ENCODE peak calls at places on chromosomes 6 and 20, in four cellular contexts. One of them, this sample, is unnamed.

GRCh38 chr6:113578691-113579090 is 278.5 kb upstream of the MARCKS start:
- DNase-seq in AG09309: no peak
- DNase-seq in GM12865: no peak
- DNase-seq in activated CD8-positive, alpha-beta T cell treated with anti-CD3 and anti-CD28 coated beads for 36 hours: no peak
- DNase-seq in this sample: no peak

GRCh38 chr6:14316911-14317535 is 199.5 kb downstream of the CD83 start:
- DNase-seq in AG09309: no peak
- DNase-seq in GM12865: peak; percentile 9
- DNase-seq in activated CD8-positive, alpha-beta T cell treated with anti-CD3 and anti-CD28 coated beads for 36 hours: peak; percentile 30
- DNase-seq in this sample: peak; percentile 37

GRCh38 chr6:12311106-12311505 is 20.9 kb downstream of the EDN1 start:
- DNase-seq in AG09309: no peak
- DNase-seq in GM12865: no peak
- DNase-seq in activated CD8-positive, alpha-beta T cell treated with anti-CD3 and anti-CD28 coated beads for 36 hours: no peak
- DNase-seq in this sample: no peak

GRCh38 chr20:44633872-44634600 is 17.5 kb downstream of the ADA start:
- DNase-seq in AG09309: no peak
- DNase-seq in GM12865: no peak
- DNase-seq in activated CD8-positive, alpha-beta T cell treated with anti-CD3 and anti-CD28 coated beads for 36 hours: no peak
- DNase-seq in this sample: no peak

GRCh38 chr20:31675828-31676533 is 38.3 kb downstream of the COX4I2 start:
- DNase-seq in AG09309: no peak
- DNase-seq in GM12865: peak; percentile 75
- DNase-seq in activated CD8-positive, alpha-beta T cell treated with anti-CD3 and anti-CD28 coated beads for 36 hours: peak; percentile 87
- DNase-seq in this sample: no peak

GRCh38 chr6:52293067-52293466 is 8.5 kb upstream of the MCM3 start:
- DNase-seq in AG09309: no peak
- DNase-seq in GM12865: no peak
- DNase-seq in activated CD8-positive, alpha-beta T cell treated with anti-CD3 and anti-CD28 coated beads for 36 hours: no peak
- DNase-seq in this sample: no peak

GRCh38 chr6:20217900-20218299 is 5.6 kb upstream of the MBOAT1 start:
- DNase-seq in AG09309: no peak
- DNase-seq in GM12865: no peak
- DNase-seq in activated CD8-positive, alpha-beta T cell treated with anti-CD3 and anti-CD28 coated beads for 36 hours: no peak
- DNase-seq in this sample: no peak

GRCh38 chr20:1320016-1320415 is 8.9 kb downstream of the SDCBP2 start:
- DNase-seq in AG09309: no peak
- DNase-seq in GM12865: no peak
- DNase-seq in activated CD8-positive, alpha-beta T cell treated with anti-CD3 and anti-CD28 coated beads for 36 hours: no peak
- DNase-seq in this sample: no peak

GRCh38 chr6:71181565-71181964 is 107.0 kb upstream of the OGFRL1 start:
- DNase-seq in AG09309: peak; percentile 71
- DNase-seq in GM12865: no peak
- DNase-seq in activated CD8-positive, alpha-beta T cell treated with anti-CD3 and anti-CD28 coated beads for 36 hours: no peak
- DNase-seq in this sample: no peak

GRCh38 chr6:34587325-34587724 is 31.2 kb upstream of the SPDEF start:
- DNase-seq in AG09309: no peak
- DNase-seq in GM12865: no peak
- DNase-seq in activated CD8-positive, alpha-beta T cell treated with anti-CD3 and anti-CD28 coated beads for 36 hours: no peak
- DNase-seq in this sample: no peak

GRCh38 chr6:79671605-79672266 is 40.6 kb downstream of the SH3BGRL2 start:
- DNase-seq in AG09309: no peak
- DNase-seq in GM12865: peak; percentile 40
- DNase-seq in activated CD8-positive, alpha-beta T cell treated with anti-CD3 and anti-CD28 coated beads for 36 hours: peak; percentile 70
- DNase-seq in this sample: no peak

GRCh38 chr20:6184086-6184485 is 61.3 kb upstream of the FERMT1 start:
- DNase-seq in AG09309: no peak
- DNase-seq in GM12865: no peak
- DNase-seq in activated CD8-positive, alpha-beta T cell treated with anti-CD3 and anti-CD28 coated beads for 36 hours: no peak
- DNase-seq in this sample: no peak

GRCh38 chr20:2696646-2697045 is 4.1 kb downstream of the EBF4 start:
- DNase-seq in AG09309: no peak
- DNase-seq in GM12865: no peak
- DNase-seq in activated CD8-positive, alpha-beta T cell treated with anti-CD3 and anti-CD28 coated beads for 36 hours: no peak
- DNase-seq in this sample: no peak

GRCh38 chr20:49712918-49713778 is 530 bp downstream of the B4GALT5 start:
- DNase-seq in AG09309: no peak
- DNase-seq in GM12865: peak; percentile 62
- DNase-seq in activated CD8-positive, alpha-beta T cell treated with anti-CD3 and anti-CD28 coated beads for 36 hours: peak; percentile 33
- DNase-seq in this sample: no peak

GRCh38 chr6:110534731-110535164 is 58.3 kb upstream of the SLC22A16 start:
- DNase-seq in AG09309: no peak
- DNase-seq in GM12865: no peak
- DNase-seq in activated CD8-positive, alpha-beta T cell treated with anti-CD3 and anti-CD28 coated beads for 36 hours: no peak
- DNase-seq in this sample: no peak

GRCh38 chr6:46734867-46735719 is at the start of gene PLA2G7:
- DNase-seq in AG09309: no peak
- DNase-seq in GM12865: no peak
- DNase-seq in activated CD8-positive, alpha-beta T cell treated with anti-CD3 and anti-CD28 coated beads for 36 hours: no peak
- DNase-seq in this sample: no peak

GRCh38 chr20:17498641-17499040 is 32.5 kb downstream of the BFSP1 start:
- DNase-seq in AG09309: no peak
- DNase-seq in GM12865: no peak
- DNase-seq in activated CD8-positive, alpha-beta T cell treated with anti-CD3 and anti-CD28 coated beads for 36 hours: no peak
- DNase-seq in this sample: no peak

GRCh38 chr6:50520325-50520724 is 193.0 kb upstream of the TFAP2D start:
- DNase-seq in AG09309: no peak
- DNase-seq in GM12865: no peak
- DNase-seq in activated CD8-positive, alpha-beta T cell treated with anti-CD3 and anti-CD28 coated beads for 36 hours: no peak
- DNase-seq in this sample: no peak

GRCh38 chr6:15406452-15406851 is 160.6 kb downstream of the JARID2 start:
- DNase-seq in AG09309: no peak
- DNase-seq in GM12865: no peak
- DNase-seq in activated CD8-positive, alpha-beta T cell treated with anti-CD3 and anti-CD28 coated beads for 36 hours: no peak
- DNase-seq in this sample: no peak

GRCh38 chr6:37109714-37110454 is 60.1 kb upstream of the PIM1 start:
- DNase-seq in AG09309: no peak
- DNase-seq in GM12865: no peak
- DNase-seq in activated CD8-positive, alpha-beta T cell treated with anti-CD3 and anti-CD28 coated beads for 36 hours: no peak
- DNase-seq in this sample: no peak

GRCh38 chr6:138410972-138411667 is 7.1 kb downstream of the HEBP2 start:
- DNase-seq in AG09309: peak; percentile 28
- DNase-seq in GM12865: peak; percentile 37
- DNase-seq in activated CD8-positive, alpha-beta T cell treated with anti-CD3 and anti-CD28 coated beads for 36 hours: no peak
- DNase-seq in this sample: peak; percentile 44

GRCh38 chr6:83593395-83593785 is 81.1 kb downstream of the PRSS35 start:
- DNase-seq in AG09309: no peak
- DNase-seq in GM12865: no peak
- DNase-seq in activated CD8-positive, alpha-beta T cell treated with anti-CD3 and anti-CD28 coated beads for 36 hours: no peak
- DNase-seq in this sample: no peak

GRCh38 chr20:37345339-37346231 is at the start of gene SRC:
- DNase-seq in AG09309: no peak
- DNase-seq in GM12865: peak; percentile 78
- DNase-seq in activated CD8-positive, alpha-beta T cell treated with anti-CD3 and anti-CD28 coated beads for 36 hours: peak; percentile 40
- DNase-seq in this sample: peak; percentile 84

GRCh38 chr20:5212897-5213296 is 86.1 kb downstream of the CDS2 start:
- DNase-seq in AG09309: no peak
- DNase-seq in GM12865: no peak
- DNase-seq in activated CD8-positive, alpha-beta T cell treated with anti-CD3 and anti-CD28 coated beads for 36 hours: no peak
- DNase-seq in this sample: no peak

GRCh38 chr6:129929433-129929832 is 68.3 kb upstream of the TMEM244 start:
- DNase-seq in AG09309: peak; percentile 81
- DNase-seq in GM12865: no peak
- DNase-seq in activated CD8-positive, alpha-beta T cell treated with anti-CD3 and anti-CD28 coated beads for 36 hours: no peak
- DNase-seq in this sample: no peak

GRCh38 chr6:36978687-36979086 is 7.3 kb downstream of the MTCH1 start:
- DNase-seq in AG09309: no peak
- DNase-seq in GM12865: no peak
- DNase-seq in activated CD8-positive, alpha-beta T cell treated with anti-CD3 and anti-CD28 coated beads for 36 hours: no peak
- DNase-seq in this sample: no peak

GRCh38 chr6:79188885-79189505 is 45.5 kb downstream of the HMGN3 start:
- DNase-seq in AG09309: no peak
- DNase-seq in GM12865: no peak
- DNase-seq in activated CD8-positive, alpha-beta T cell treated with anti-CD3 and anti-CD28 coated beads for 36 hours: no peak
- DNase-seq in this sample: no peak

GRCh38 chr20:61349447-61350165 is 97.5 kb downstream of the CDH4 start:
- DNase-seq in AG09309: no peak
- DNase-seq in GM12865: no peak
- DNase-seq in activated CD8-positive, alpha-beta T cell treated with anti-CD3 and anti-CD28 coated beads for 36 hours: no peak
- DNase-seq in this sample: no peak

GRCh38 chr20:64106981-64107735 is at the start of gene NPBWR2:
- DNase-seq in AG09309: no peak
- DNase-seq in GM12865: no peak
- DNase-seq in activated CD8-positive, alpha-beta T cell treated with anti-CD3 and anti-CD28 coated beads for 36 hours: peak; percentile 63
- DNase-seq in this sample: no peak

GRCh38 chr6:71599366-71599765 is 287.0 kb upstream of the RIMS1 start:
- DNase-seq in AG09309: no peak
- DNase-seq in GM12865: no peak
- DNase-seq in activated CD8-positive, alpha-beta T cell treated with anti-CD3 and anti-CD28 coated beads for 36 hours: no peak
- DNase-seq in this sample: no peak

GRCh38 chr20:45445805-45446562 is 23.6 kb upstream of the WFDC2 start:
- DNase-seq in AG09309: no peak
- DNase-seq in GM12865: peak; percentile 47
- DNase-seq in activated CD8-positive, alpha-beta T cell treated with anti-CD3 and anti-CD28 coated beads for 36 hours: peak; percentile 54
- DNase-seq in this sample: peak; percentile 43

GRCh38 chr6:8820313-8820712 is 385.0 kb upstream of the SLC35B3 start:
- DNase-seq in AG09309: no peak
- DNase-seq in GM12865: no peak
- DNase-seq in activated CD8-positive, alpha-beta T cell treated with anti-CD3 and anti-CD28 coated beads for 36 hours: no peak
- DNase-seq in this sample: no peak

GRCh38 chr20:52895662-52896061 is 76.5 kb upstream of the TSHZ2 start:
- DNase-seq in AG09309: no peak
- DNase-seq in GM12865: no peak
- DNase-seq in activated CD8-positive, alpha-beta T cell treated with anti-CD3 and anti-CD28 coated beads for 36 hours: no peak
- DNase-seq in this sample: no peak

GRCh38 chr6:144285798-144286502 is 815 bp downstream of the UTRN start:
- DNase-seq in AG09309: no peak
- DNase-seq in GM12865: peak; percentile 29
- DNase-seq in activated CD8-positive, alpha-beta T cell treated with anti-CD3 and anti-CD28 coated beads for 36 hours: peak; percentile 42
- DNase-seq in this sample: peak; percentile 62

GRCh38 chr6:41427642-41428401 is 92.4 kb downstream of the NCR2 start:
- DNase-seq in AG09309: no peak
- DNase-seq in GM12865: no peak
- DNase-seq in activated CD8-positive, alpha-beta T cell treated with anti-CD3 and anti-CD28 coated beads for 36 hours: peak; percentile 43
- DNase-seq in this sample: peak; percentile 56

GRCh38 chr6:159469449-159469848 is 223.6 kb downstream of the SOD2 start:
- DNase-seq in AG09309: no peak
- DNase-seq in GM12865: no peak
- DNase-seq in activated CD8-positive, alpha-beta T cell treated with anti-CD3 and anti-CD28 coated beads for 36 hours: no peak
- DNase-seq in this sample: no peak

GRCh38 chr20:41232971-41233926 is 84.3 kb downstream of the ZHX3 start:
- DNase-seq in AG09309: peak; percentile 60
- DNase-seq in GM12865: no peak
- DNase-seq in activated CD8-positive, alpha-beta T cell treated with anti-CD3 and anti-CD28 coated beads for 36 hours: no peak
- DNase-seq in this sample: no peak

GRCh38 chr6:8578006-8578405 is 142.7 kb upstream of the SLC35B3 start:
- DNase-seq in AG09309: no peak
- DNase-seq in GM12865: no peak
- DNase-seq in activated CD8-positive, alpha-beta T cell treated with anti-CD3 and anti-CD28 coated beads for 36 hours: no peak
- DNase-seq in this sample: no peak

GRCh38 chr6:4776493-4776966 is 326 bp downstream of the CDYL start:
- DNase-seq in AG09309: no peak
- DNase-seq in GM12865: no peak
- DNase-seq in activated CD8-positive, alpha-beta T cell treated with anti-CD3 and anti-CD28 coated beads for 36 hours: peak; percentile 59
- DNase-seq in this sample: peak; percentile 72

GRCh38 chr20:16541878-16542277 is 31.4 kb downstream of the KIF16B start:
- DNase-seq in AG09309: no peak
- DNase-seq in GM12865: no peak
- DNase-seq in activated CD8-positive, alpha-beta T cell treated with anti-CD3 and anti-CD28 coated beads for 36 hours: no peak
- DNase-seq in this sample: no peak

GRCh38 chr20:51326241-51326819 is 216.2 kb downstream of the NFATC2 start:
- DNase-seq in AG09309: no peak
- DNase-seq in GM12865: peak; percentile 10
- DNase-seq in activated CD8-positive, alpha-beta T cell treated with anti-CD3 and anti-CD28 coated beads for 36 hours: no peak
- DNase-seq in this sample: no peak
- TF ChIP-seq CTCF in AG09309: peak; percentile 49
- TF ChIP-seq CTCF in GM12865: peak; percentile 36
- TF ChIP-seq CTCF in activated CD8-positive, alpha-beta T cell treated with anti-CD3 and anti-CD28 coated beads for 36 hours: peak; percentile 13
- TF ChIP-seq CTCF in this sample: no peak

GRCh38 chr6:142485256-142485655 is 183.4 kb downstream of the ADGRG6 start:
- DNase-seq in AG09309: no peak
- DNase-seq in GM12865: no peak
- DNase-seq in activated CD8-positive, alpha-beta T cell treated with anti-CD3 and anti-CD28 coated beads for 36 hours: no peak
- DNase-seq in this sample: no peak

GRCh38 chr6:142489722-142490610 is 188.2 kb downstream of the ADGRG6 start:
- DNase-seq in AG09309: no peak
- DNase-seq in GM12865: no peak
- DNase-seq in activated CD8-positive, alpha-beta T cell treated with anti-CD3 and anti-CD28 coated beads for 36 hours: no peak
- DNase-seq in this sample: no peak
- TF ChIP-seq CTCF in AG09309: no peak
- TF ChIP-seq CTCF in GM12865: no peak
- TF ChIP-seq CTCF in activated CD8-positive, alpha-beta T cell treated with anti-CD3 and anti-CD28 coated beads for 36 hours: no peak
- TF ChIP-seq CTCF in this sample: no peak

GRCh38 chr6:98839788-98840361 is 5.5 kb downstream of the POU3F2 start:
- DNase-seq in AG09309: no peak
- DNase-seq in GM12865: no peak
- DNase-seq in activated CD8-positive, alpha-beta T cell treated with anti-CD3 and anti-CD28 coated beads for 36 hours: no peak
- DNase-seq in this sample: no peak
- TF ChIP-seq CTCF in AG09309: peak; percentile 48
- TF ChIP-seq CTCF in GM12865: peak; percentile 18
- TF ChIP-seq CTCF in activated CD8-positive, alpha-beta T cell treated with anti-CD3 and anti-CD28 coated beads for 36 hours: no peak
- TF ChIP-seq CTCF in this sample: peak; percentile 46

GRCh38 chr6:168667428-168667805 is 226.4 kb downstream of the SMOC2 start:
- DNase-seq in AG09309: no peak
- DNase-seq in GM12865: no peak
- DNase-seq in activated CD8-positive, alpha-beta T cell treated with anti-CD3 and anti-CD28 coated beads for 36 hours: no peak
- DNase-seq in this sample: no peak

GRCh38 chr6:168670386-168670985 is 229.5 kb downstream of the SMOC2 start:
- DNase-seq in AG09309: no peak
- DNase-seq in GM12865: no peak
- DNase-seq in activated CD8-positive, alpha-beta T cell treated with anti-CD3 and anti-CD28 coated beads for 36 hours: no peak
- DNase-seq in this sample: no peak

GRCh38 chr6:168671863-168672546 is 231.0 kb downstream of the SMOC2 start:
- DNase-seq in AG09309: no peak
- DNase-seq in GM12865: no peak
- DNase-seq in activated CD8-positive, alpha-beta T cell treated with anti-CD3 and anti-CD28 coated beads for 36 hours: no peak
- DNase-seq in this sample: no peak

GRCh38 chr6:168674595-168674994 is 233.6 kb downstream of the SMOC2 start:
- DNase-seq in AG09309: no peak
- DNase-seq in GM12865: no peak
- DNase-seq in activated CD8-positive, alpha-beta T cell treated with anti-CD3 and anti-CD28 coated beads for 36 hours: no peak
- DNase-seq in this sample: no peak

GRCh38 chr6:168671028-168671862 is 230.3 kb downstream of the SMOC2 start:
- DNase-seq in AG09309: no peak
- DNase-seq in GM12865: no peak
- DNase-seq in activated CD8-positive, alpha-beta T cell treated with anti-CD3 and anti-CD28 coated beads for 36 hours: no peak
- DNase-seq in this sample: no peak
- TF ChIP-seq CTCF in AG09309: no peak
- TF ChIP-seq CTCF in GM12865: no peak
- TF ChIP-seq CTCF in activated CD8-positive, alpha-beta T cell treated with anti-CD3 and anti-CD28 coated beads for 36 hours: no peak
- TF ChIP-seq CTCF in this sample: no peak

DNA sequence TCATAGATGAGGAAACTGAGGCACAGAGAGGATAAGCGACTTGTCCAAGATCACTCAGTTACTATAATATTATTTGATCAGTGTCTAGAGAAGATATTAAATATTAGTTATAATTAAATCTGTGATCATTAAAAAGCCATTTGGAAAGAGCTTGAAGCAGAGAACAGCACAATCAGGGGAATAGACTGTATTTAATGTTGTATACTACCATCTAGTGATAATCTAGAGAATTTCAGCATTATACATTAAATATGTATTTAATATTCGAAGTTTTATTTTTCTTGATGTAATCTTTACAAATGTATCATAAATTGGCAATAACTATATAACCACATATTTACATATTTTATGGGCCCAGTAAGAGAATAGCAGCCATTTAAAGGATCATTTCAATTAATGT is 20.2 kb upstream of the MTCL3 start:
- DNase-seq in AG09309: no peak
- DNase-seq in GM12865: no peak
- DNase-seq in activated CD8-positive, alpha-beta T cell treated with anti-CD3 and anti-CD28 coated beads for 36 hours: no peak
- DNase-seq in this sample: peak; percentile 38
- TF ChIP-seq CTCF in AG09309: peak; percentile 21
- TF ChIP-seq CTCF in GM12865: no peak
- TF ChIP-seq CTCF in activated CD8-positive, alpha-beta T cell treated with anti-CD3 and anti-CD28 coated beads for 36 hours: peak; percentile 61
- TF ChIP-seq CTCF in this sample: peak; percentile 44